ENCODE peak calls at places on chromosome 20, in six cellular contexts. J is body of pancreas, O is dorsolateral prefrontal cortex, L is suprapubic skin, F is psoas muscle, N is HCT116. Q is an unnamed sample. For H3K27me3, the result is how much of the 10 kb centered on the place peaks cover.

GRCh38 chr20:32078777-32079176 is 26.7 kb downstream of the HCK start:
- DNase-seq in J (no peak), O (no peak), L (no peak), F (no peak), N (no peak), Q (no peak)

GRCh38 chr20:12823742-12824141 is 185.0 kb upstream of the SPTLC3 start:
- DNase-seq in J (no peak), O (no peak), L (no peak), F (no peak), N (no peak), Q (no peak)

GRCh38 chr20:59340186-59340885 is 39.9 kb downstream of the EDN3 start:
- DNase-seq in J (no peak), O (no peak), L (no peak), F (no peak), N (no peak), Q (no peak)

GRCh38 chr20:37468886-37469285 is 52.2 kb upstream of the NNAT start:
- DNase-seq in J (no peak), O (no peak), L (no peak), F (no peak), N (no peak), Q (no peak)

GRCh38 chr20:46644160-46644559 is 7.1 kb downstream of the SLC13A3 start:
- DNase-seq in J (no peak), O (no peak), L (no peak), F (no peak), N (no peak), Q (no peak)

GRCh38 chr20:4225778-4226177 is 210.4 kb upstream of the RNF24 start:
- DNase-seq in J (no peak), O (no peak), L (no peak), F (no peak), N (no peak), Q (peak)

GRCh38 chr20:38001981-38002380 is 31.3 kb downstream of the TTI1 start:
- DNase-seq in J (no peak), O (no peak), L (no peak), F (no peak), N (no peak), Q (no peak)

GRCh38 chr20:32972181-32973076 is 31.8 kb downstream of the SUN5 start:
- DNase-seq in J (no peak), O (peak), L (peak), F (no peak), N (no peak), Q (no peak)

GRCh38 chr20:45407067-45407745 is 883 bp upstream of the DBNDD2 start:
- DNase-seq in J (peak), O (peak), L (no peak), F (peak), N (no peak), Q (no peak)

GRCh38 chr20:13718161-13718560 is 66.6 kb downstream of the ESF1 start:
- DNase-seq in J (no peak), O (no peak), L (no peak), F (no peak), N (no peak), Q (no peak)

GRCh38 chr20:21391495-21392298 is 5.6 kb downstream of the NKX2-4 start:
- DNase-seq in J (no peak), O (no peak), L (no peak), F (no peak), N (no peak), Q (no peak)

GRCh38 chr20:49983123-49983847 is 505 bp downstream of the SNAI1 start:
- DNase-seq in J (no peak), O (no peak), L (no peak), F (no peak), N (no peak), Q (no peak)

GRCh38 chr20:36113566-36114247 is 40.8 kb upstream of the EPB41L1 start:
- DNase-seq in J (no peak), O (no peak), L (no peak), F (no peak), N (no peak), Q (no peak)

GRCh38 chr20:4154958-4155411 is 139.6 kb upstream of the RNF24 start:
- DNase-seq in J (no peak), O (no peak), L (no peak), F (no peak), N (no peak), Q (no peak)

GRCh38 chr20:16096756-16097326 is 476.4 kb downstream of the KIF16B start:
- DNase-seq in J (no peak), O (no peak), L (no peak), F (no peak), N (no peak), Q (no peak)

GRCh38 chr20:11274137-11274536 is 600.3 kb upstream of the JAG1 start:
- DNase-seq in J (peak), O (peak), L (no peak), F (no peak), N (peak), Q (no peak)

DNA sequence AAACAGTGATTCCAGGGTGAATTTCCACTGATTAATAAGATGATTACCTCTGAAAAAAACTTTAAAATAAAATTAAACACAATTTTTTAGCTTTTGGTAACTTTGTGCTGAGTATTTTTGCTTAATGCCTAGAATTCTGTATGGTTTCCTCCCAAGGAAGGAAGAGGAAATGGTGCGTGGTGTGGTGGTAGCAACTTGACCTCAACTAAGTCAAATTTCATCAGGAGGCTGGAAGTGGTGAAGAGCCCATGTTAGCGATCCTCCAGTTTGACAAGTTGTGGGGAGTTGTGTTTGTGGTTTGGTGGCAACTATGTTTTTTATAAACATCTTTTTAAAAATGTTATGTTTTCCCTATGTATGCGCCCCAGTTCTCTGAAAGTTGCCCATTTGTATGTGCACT is 5.0 kb upstream of the RTF2 start:
- DNase-seq in J (no peak), O (no peak), L (no peak), F (no peak), N (no peak), Q (no peak)
- H3K27me3 ChIP-seq in J (under half), O (under half), L (under half), F (under half), N (under half), Q (under half)

GRCh38 chr20:19022791-19023448 is 189.5 kb upstream of the SLC24A3 start:
- DNase-seq in J (no peak), O (no peak), L (no peak), F (no peak), N (no peak), Q (no peak)

GRCh38 chr20:19022118-19022575 is 190.3 kb upstream of the SLC24A3 start:
- DNase-seq in J (no peak), O (no peak), L (no peak), F (no peak), N (no peak), Q (no peak)

GRCh38 chr20:19021406-19022117 is 190.9 kb upstream of the SLC24A3 start:
- DNase-seq in J (no peak), O (no peak), L (no peak), F (no peak), N (no peak), Q (no peak)

GRCh38 chr20:19017104-19017690 is 195.2 kb upstream of the SLC24A3 start:
- DNase-seq in J (no peak), O (no peak), L (no peak), F (no peak), N (no peak), Q (no peak)

GRCh38 chr20:19019734-19020364 is 192.6 kb upstream of the SLC24A3 start:
- DNase-seq in J (no peak), O (no peak), L (no peak), F (no peak), N (no peak), Q (no peak)
- TF ChIP-seq CTCF in J (no peak), O (no peak), L (no peak), F (no peak), N (peak), Q (no peak)

DNA sequence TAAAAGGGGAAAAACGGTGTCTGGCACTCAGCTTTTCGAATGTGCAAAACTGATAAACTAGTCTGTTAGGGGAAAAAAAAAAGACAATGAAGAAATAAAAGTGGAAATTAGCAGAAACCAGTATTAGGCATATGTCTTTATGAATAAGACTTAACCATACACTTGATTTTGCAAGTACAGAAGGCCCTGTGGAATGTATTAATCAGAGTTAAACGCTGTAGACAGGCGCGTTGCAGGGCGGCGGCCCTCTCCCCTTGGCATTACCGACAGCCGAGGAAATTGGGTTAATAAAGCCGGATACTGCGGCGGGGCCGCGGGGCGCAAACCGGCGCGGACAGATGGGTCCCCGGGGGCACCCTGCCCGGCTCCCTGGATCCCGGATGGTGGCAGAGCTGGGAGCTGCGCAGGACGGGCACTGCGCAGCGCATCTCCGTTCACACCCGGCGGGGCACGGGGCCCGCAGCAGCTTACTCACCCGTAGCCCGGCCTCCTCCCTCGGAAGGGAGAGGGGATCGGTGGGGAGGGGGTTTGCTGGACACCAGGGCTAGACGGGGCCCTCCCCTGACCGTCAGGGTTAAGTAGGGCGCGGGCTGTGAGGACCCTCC is 2.1 kb downstream of the BHLHE23 start:
- DNase-seq in J (no peak), O (no peak), L (no peak), F (no peak), N (no peak), Q (no peak)
- H3K27me3 ChIP-seq in J (under half), O (under half), L (half or more), F (under half), N (under half), Q (half or more)

DNA sequence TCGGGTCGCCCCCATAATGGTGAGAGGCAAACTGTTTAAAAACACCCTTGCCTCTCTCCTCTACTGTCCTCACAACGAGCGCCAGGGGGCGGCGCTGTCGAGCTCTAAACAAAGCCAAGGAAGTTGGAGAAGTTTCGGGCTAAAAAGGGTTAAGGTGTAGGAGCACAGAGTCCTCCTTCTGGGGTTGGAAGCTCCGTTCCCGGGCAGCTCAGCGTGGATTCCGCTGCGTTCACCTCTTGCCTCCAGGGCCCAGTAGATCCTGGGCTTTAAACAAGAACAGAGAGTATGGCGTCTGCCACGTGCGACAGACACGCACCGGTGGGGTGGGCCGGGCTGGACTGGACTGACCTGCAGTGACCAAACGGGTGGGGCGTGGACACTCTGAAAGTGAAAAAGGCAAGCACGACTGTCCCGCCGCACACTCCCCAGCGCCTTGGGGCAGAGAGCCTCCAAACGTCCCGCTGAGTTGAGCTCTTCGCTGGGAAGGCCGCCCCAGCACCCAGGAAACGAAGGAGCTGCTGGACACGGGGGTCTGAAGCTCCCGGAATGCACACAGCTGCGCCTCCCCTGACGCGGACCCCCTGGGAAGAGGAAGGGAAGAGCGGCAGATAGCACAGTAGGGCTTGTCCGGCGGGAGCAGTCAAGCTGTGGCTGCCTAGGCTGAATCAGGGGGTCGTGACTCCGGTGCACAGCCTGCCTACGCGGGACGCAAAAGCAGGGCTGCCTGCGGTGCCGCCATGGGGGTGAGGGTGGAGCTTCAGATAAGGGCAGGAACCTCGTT is 1.6 kb upstream of the THBD start:
- DNase-seq in J (peak), O (peak), L (peak), F (peak), N (peak), Q (no peak)
- TF ChIP-seq CTCF in J (peak), O (peak), L (peak), F (peak), N (peak), Q (peak)

DNA sequence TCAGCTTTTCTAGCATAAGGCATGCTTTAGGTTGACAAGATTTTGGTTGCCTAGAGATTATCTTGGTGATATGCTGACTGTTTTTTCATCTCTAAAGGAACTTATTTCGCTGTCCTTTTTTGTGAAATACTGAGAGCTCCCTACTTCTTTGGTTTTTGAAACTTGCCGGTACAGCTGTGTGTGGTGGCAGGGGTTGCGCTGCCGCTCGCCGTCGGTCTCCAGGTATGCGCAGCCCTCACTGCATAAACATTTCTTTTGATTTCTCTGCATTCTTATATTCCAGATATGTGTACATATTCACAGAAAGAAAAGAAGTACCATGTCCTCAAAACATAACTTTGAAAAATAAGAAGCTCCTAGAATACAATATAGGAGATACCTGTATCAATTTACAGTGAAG is 106.4 kb upstream of the SYNDIG1 start:
- DNase-seq in J (no peak), O (no peak), L (no peak), F (no peak), N (no peak), Q (no peak)
- H3K27me3 ChIP-seq in J (under half), O (under half), L (under half), F (under half), N (under half), Q (under half)

DNA sequence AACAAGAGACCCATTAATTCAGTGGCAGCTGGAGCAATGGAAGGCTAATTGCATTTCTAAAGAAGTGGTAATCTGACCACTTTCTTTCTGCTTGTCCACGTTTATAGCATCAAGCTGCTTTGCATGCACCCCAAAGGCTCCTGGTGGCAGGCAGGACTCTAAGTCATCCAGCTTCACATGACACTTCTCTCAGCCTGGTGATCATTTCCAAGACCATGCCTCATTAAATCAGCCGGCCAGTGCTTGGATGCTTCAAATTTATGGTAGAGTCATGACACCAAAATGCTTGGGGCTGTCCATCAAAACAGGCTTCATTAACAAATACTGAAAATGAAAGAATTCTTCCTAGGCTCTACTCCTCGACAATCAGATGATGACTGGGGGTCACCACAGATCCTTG is 614.9 kb downstream of the DOK5 start:
- DNase-seq in J (no peak), O (no peak), L (no peak), F (no peak), N (no peak), Q (no peak)
- TF ChIP-seq CTCF in J (no peak), O (no peak), L (no peak), F (no peak), N (no peak), Q (no peak)

DNA sequence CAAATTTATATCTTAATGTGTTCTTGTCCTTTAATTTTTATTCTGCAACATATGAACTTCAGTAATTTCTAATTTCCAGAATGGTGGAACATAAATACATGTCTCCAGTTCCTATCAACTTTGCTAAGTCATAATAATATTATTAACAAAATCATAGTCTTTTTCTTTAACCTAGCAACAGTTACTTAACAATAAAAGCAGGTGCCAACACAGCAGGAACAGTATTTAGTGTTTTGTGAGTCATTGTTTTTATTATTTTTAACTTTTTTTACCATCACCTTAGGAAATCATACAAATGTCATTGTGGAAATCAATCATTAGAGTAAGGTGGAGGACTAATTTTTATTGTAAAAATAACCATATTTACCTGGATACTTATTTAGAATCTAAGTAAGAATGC is 133.5 kb downstream of the PLCB1 start:
- DNase-seq in J (no peak), O (no peak), L (no peak), F (no peak), N (no peak), Q (no peak)
- H3K27me3 ChIP-seq in J (under half), O (under half), L (under half), F (under half), N (under half), Q (under half)

GRCh38 chr20:53547664-53548239 is 45.9 kb downstream of the ZNF217 start:
- DNase-seq in J (peak), O (peak), L (no peak), F (no peak), N (peak), Q (peak)
- TF ChIP-seq CTCF in J (peak), O (peak), L (peak), F (peak), N (peak), Q (peak)

GRCh38 chr20:60454491-60454890 is 496.3 kb downstream of the CDH26 start:
- DNase-seq in J (no peak), O (no peak), L (no peak), F (no peak), N (no peak), Q (no peak)
- H3K27me3 ChIP-seq in J (under half), O (under half), L (under half), F (under half), N (under half), Q (under half)

Q was measured in BJ.